ENCODE peak calls at places on chromosomes 11 and 22, in four cellular contexts. One of them, this sample, is unnamed.
A peak's percentile ranks its signal among the peaks of the same experiment; 100 is the strongest.

GRCh38 chr11:33672273-33672672 is 28.4 kb downstream of the C11orf91 start:
- DNase-seq in DND-41: no peak
- DNase-seq in GM23338: no peak
- DNase-seq in PC-9: no peak
- DNase-seq in this sample: no peak

GRCh38 chr11:74870485-74870884 is 78.4 kb downstream of the XRRA1 start:
- DNase-seq in DND-41: no peak
- DNase-seq in PC-9: no peak
- DNase-seq in GM23338: peak; percentile 78
- DNase-seq in this sample: peak; percentile 16

GRCh38 chr22:37981282-37982011 is 2.9 kb downstream of the SOX10 start:
- DNase-seq in PC-9: no peak
- DNase-seq in DND-41: no peak
- DNase-seq in GM23338: no peak
- DNase-seq in this sample: no peak

GRCh38 chr11:21323617-21324016 is 654.2 kb downstream of the NELL1 start:
- DNase-seq in DND-41: no peak
- DNase-seq in PC-9: no peak
- DNase-seq in GM23338: peak; percentile 49
- DNase-seq in this sample: no peak

GRCh38 chr11:130761560-130762220 is 154.6 kb downstream of the SNX19 start:
- DNase-seq in DND-41: no peak
- DNase-seq in PC-9: no peak
- DNase-seq in GM23338: peak; percentile 65
- DNase-seq in this sample: no peak

GRCh38 chr11:12179521-12179920 is 69.1 kb downstream of the MICAL2 start:
- DNase-seq in DND-41: no peak
- DNase-seq in PC-9: no peak
- DNase-seq in GM23338: no peak
- DNase-seq in this sample: no peak

GRCh38 chr22:35661377-35661937 is 13.2 kb downstream of the APOL6 start:
- DNase-seq in DND-41: no peak
- DNase-seq in PC-9: no peak
- DNase-seq in GM23338: no peak
- DNase-seq in this sample: peak; percentile 20

GRCh38 chr22:39900306-39901227 is at the start of gene GRAP2:
- DNase-seq in GM23338: no peak
- DNase-seq in PC-9: no peak
- DNase-seq in DND-41: peak; percentile 88
- DNase-seq in this sample: no peak

GRCh38 chr22:46996595-46997310 is 234.3 kb downstream of the TBC1D22A start:
- DNase-seq in PC-9: no peak
- DNase-seq in DND-41: no peak
- DNase-seq in GM23338: no peak
- DNase-seq in this sample: no peak

GRCh38 chr11:71305451-71306125 is 53.2 kb upstream of the SHANK2 start:
- DNase-seq in DND-41: no peak
- DNase-seq in PC-9: no peak
- DNase-seq in GM23338: no peak
- DNase-seq in this sample: no peak

GRCh38 chr11:6505577-6506240 is 8.6 kb downstream of the DNHD1 start:
- DNase-seq in PC-9: no peak
- DNase-seq in GM23338: peak; percentile 76
- DNase-seq in DND-41: peak; percentile 15
- DNase-seq in this sample: peak; percentile 78

GRCh38 chr11:35539256-35539655 is 13.8 kb upstream of the PAMR1 start:
- DNase-seq in PC-9: no peak
- DNase-seq in DND-41: no peak
- DNase-seq in GM23338: no peak
- DNase-seq in this sample: no peak

GRCh38 chr11:17687946-17688670 is 31.3 kb upstream of the MYOD1 start:
- DNase-seq in PC-9: no peak
- DNase-seq in GM23338: no peak
- DNase-seq in DND-41: no peak
- DNase-seq in this sample: no peak

DNA sequence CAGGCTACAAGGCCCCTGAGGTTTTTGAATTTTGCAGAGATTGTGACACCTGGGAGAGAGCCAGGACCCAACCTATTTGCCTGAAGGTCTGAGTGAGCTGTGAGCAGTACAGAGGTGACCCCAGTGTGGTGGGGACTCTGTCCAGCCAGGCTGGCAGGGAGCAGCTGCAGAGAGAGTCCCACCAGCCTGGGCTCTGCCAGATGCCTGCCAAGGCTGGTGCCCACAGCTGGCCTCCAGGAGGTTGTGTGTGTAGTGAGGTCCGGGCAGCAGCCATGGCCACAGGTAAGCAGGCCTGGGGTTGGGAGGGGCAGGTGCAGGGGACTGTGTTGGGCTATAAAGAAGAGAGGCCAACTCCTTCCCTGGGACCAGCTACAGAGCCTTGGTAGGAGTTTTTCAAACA is 144.8 kb downstream of the CRYBB2 start:
- DNase-seq in GM23338: no peak
- DNase-seq in DND-41: no peak
- DNase-seq in PC-9: peak; percentile 43
- DNase-seq in this sample: no peak
- H3K4me1 ChIP-seq in GM23338: peaks cover 5% of the 10 kb centered on the region
- H3K4me1 ChIP-seq in DND-41: no peaks in the 10 kb centered on the region
- H3K4me1 ChIP-seq in PC-9: no peaks in the 10 kb centered on the region
- H3K4me1 ChIP-seq in this sample: peaks cover 8% of the 10 kb centered on the region

GRCh38 chr11:46107408-46107718 is 13.9 kb downstream of the PHF21A start:
- DNase-seq in GM23338: no peak
- DNase-seq in PC-9: no peak
- DNase-seq in DND-41: no peak
- DNase-seq in this sample: no peak
- TF ChIP-seq EZH2 in GM23338: no peak
- TF ChIP-seq EZH2 in PC-9: no peak
- TF ChIP-seq EZH2 in DND-41: no peak
- TF ChIP-seq EZH2 in this sample: no peak

DNA sequence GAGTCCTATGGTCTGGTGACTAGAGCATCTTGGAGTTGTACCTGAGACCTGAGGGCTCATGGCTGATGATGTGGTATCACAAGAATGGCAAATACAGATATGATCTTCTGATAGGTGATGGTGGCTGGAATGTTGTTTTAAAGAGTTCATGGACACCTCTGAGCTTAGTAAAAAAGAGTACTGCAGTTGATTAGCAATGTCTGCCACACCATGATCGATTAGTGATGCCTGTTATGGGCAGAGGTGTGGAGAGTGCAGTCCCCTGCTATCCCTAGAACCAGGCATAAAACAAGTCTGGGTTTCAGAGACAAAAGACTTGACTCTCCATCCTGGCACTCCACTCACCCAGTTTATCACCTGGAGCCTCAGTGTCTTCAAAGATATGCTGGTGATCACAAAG is 1.4 kb upstream of the BATF2 start:
- DNase-seq in DND-41: peak; percentile 37
- DNase-seq in GM23338: peak; percentile 40
- DNase-seq in PC-9: peak; percentile 41
- DNase-seq in this sample: no peak
- H3K4me3 ChIP-seq in DND-41: no peak overlapping the region
- H3K4me3 ChIP-seq in GM23338: no peak overlapping the region
- H3K4me3 ChIP-seq in PC-9: no peak overlapping the region
- H3K4me3 ChIP-seq in this sample: no peak overlapping the region

GRCh38 chr22:19762315-19763140 is 1.9 kb downstream of the TBX1 start:
- DNase-seq in GM23338: peak; percentile 46
- DNase-seq in DND-41: no peak
- DNase-seq in PC-9: no peak
- DNase-seq in this sample: no peak

GRCh38 chr22:19760652-19761002 is at the start of gene TBX1:
- DNase-seq in PC-9: no peak
- DNase-seq in DND-41: no peak
- DNase-seq in GM23338: no peak
- DNase-seq in this sample: no peak

GRCh38 chr22:19761500-19762314 is 1.1 kb downstream of the TBX1 start:
- DNase-seq in DND-41: no peak
- DNase-seq in GM23338: peak; percentile 53
- DNase-seq in PC-9: no peak
- DNase-seq in this sample: no peak

GRCh38 chr22:19759994-19760651 is 455 bp upstream of the TBX1 start:
- DNase-seq in DND-41: no peak
- DNase-seq in PC-9: no peak
- DNase-seq in GM23338: peak; percentile 42
- DNase-seq in this sample: no peak

DNA sequence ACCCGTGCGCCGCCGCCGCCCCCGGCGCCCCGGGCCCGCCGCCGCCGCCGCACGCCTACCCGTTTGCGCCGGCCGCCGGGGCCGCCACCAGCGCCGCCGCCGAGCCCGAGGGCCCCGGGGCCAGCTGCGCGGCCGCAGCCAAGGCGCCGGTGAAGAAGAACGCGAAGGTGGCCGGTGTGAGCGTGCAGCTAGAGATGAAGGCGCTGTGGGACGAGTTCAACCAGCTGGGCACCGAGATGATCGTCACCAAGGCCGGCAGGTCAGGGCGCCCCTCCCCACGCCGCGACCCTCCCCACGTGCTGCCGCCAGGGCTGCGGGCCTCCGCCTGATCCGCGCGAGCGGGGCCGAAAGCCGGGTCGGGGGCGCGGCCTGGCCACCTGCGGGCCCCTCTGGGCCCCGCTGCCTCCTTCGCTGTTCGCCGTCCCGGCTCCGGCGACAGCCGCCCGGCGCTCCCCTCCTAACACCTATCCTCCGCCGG is 483 bp downstream of the TBX1 start:
- DNase-seq in GM23338: peak; percentile 34
- DNase-seq in PC-9: no peak
- DNase-seq in DND-41: no peak
- DNase-seq in this sample: no peak
- H3K4me1 ChIP-seq in GM23338: peaks cover 49% of the 10 kb centered on the region
- H3K4me1 ChIP-seq in PC-9: no peaks in the 10 kb centered on the region
- H3K4me1 ChIP-seq in DND-41: peaks cover 12% of the 10 kb centered on the region
- H3K4me1 ChIP-seq in this sample: peaks cover 6% of the 10 kb centered on the region

GRCh38 chr11:2885676-2886081 is at the start of gene CDKN1C:
- DNase-seq in GM23338: peak; percentile 88
- DNase-seq in DND-41: no peak
- DNase-seq in PC-9: peak; percentile 71
- DNase-seq in this sample: peak; percentile 54

GRCh38 chr11:2886191-2886894 is 768 bp upstream of the CDKN1C start:
- DNase-seq in PC-9: no peak
- DNase-seq in DND-41: no peak
- DNase-seq in GM23338: peak; percentile 65
- DNase-seq in this sample: no peak

GRCh38 chr11:2883717-2884423 is 1.7 kb downstream of the CDKN1C start:
- DNase-seq in GM23338: peak; percentile 64
- DNase-seq in PC-9: no peak
- DNase-seq in DND-41: no peak
- DNase-seq in this sample: no peak

GRCh38 chr11:2884424-2884815 is 1.2 kb downstream of the CDKN1C start:
- DNase-seq in GM23338: no peak
- DNase-seq in DND-41: no peak
- DNase-seq in PC-9: peak; percentile 43
- DNase-seq in this sample: no peak

GRCh38 chr11:2885017-2885675 is 429 bp downstream of the CDKN1C start:
- DNase-seq in PC-9: peak; percentile 60
- DNase-seq in DND-41: no peak
- DNase-seq in GM23338: peak; percentile 73
- DNase-seq in this sample: no peak
- TF ChIP-seq EZH2 in PC-9: peak; percentile 29
- TF ChIP-seq EZH2 in DND-41: no peak
- TF ChIP-seq EZH2 in GM23338: peak; percentile 43
- TF ChIP-seq EZH2 in this sample: peak; percentile 75

GRCh38 chr11:65432686-65433582 is 10.3 kb downstream of the NEAT1 start:
- DNase-seq in GM23338: peak; percentile 58
- DNase-seq in DND-41: no peak
- DNase-seq in PC-9: no peak
- DNase-seq in this sample: no peak

GRCh38 chr11:65432133-65432650 is 9.6 kb downstream of the NEAT1 start:
- DNase-seq in PC-9: no peak
- DNase-seq in DND-41: no peak
- DNase-seq in GM23338: no peak
- DNase-seq in this sample: no peak

GRCh38 chr11:65430406-65431217 is 8.0 kb downstream of the NEAT1 start:
- DNase-seq in PC-9: no peak
- DNase-seq in GM23338: no peak
- DNase-seq in DND-41: no peak
- DNase-seq in this sample: peak; percentile 42

GRCh38 chr11:65429724-65430405 is 7.3 kb downstream of the NEAT1 start:
- DNase-seq in GM23338: peak; percentile 50
- DNase-seq in PC-9: peak; percentile 56
- DNase-seq in DND-41: peak; percentile 70
- DNase-seq in this sample: peak; percentile 72

GRCh38 chr11:65431452-65432132 is 9.0 kb downstream of the NEAT1 start:
- DNase-seq in DND-41: no peak
- DNase-seq in PC-9: no peak
- DNase-seq in GM23338: no peak
- DNase-seq in this sample: peak; percentile 35
- H3K4me3 ChIP-seq in DND-41: no peak overlapping the region
- H3K4me3 ChIP-seq in PC-9: no peak overlapping the region
- H3K4me3 ChIP-seq in GM23338: no peak overlapping the region
- H3K4me3 ChIP-seq in this sample: no peak overlapping the region

DNA sequence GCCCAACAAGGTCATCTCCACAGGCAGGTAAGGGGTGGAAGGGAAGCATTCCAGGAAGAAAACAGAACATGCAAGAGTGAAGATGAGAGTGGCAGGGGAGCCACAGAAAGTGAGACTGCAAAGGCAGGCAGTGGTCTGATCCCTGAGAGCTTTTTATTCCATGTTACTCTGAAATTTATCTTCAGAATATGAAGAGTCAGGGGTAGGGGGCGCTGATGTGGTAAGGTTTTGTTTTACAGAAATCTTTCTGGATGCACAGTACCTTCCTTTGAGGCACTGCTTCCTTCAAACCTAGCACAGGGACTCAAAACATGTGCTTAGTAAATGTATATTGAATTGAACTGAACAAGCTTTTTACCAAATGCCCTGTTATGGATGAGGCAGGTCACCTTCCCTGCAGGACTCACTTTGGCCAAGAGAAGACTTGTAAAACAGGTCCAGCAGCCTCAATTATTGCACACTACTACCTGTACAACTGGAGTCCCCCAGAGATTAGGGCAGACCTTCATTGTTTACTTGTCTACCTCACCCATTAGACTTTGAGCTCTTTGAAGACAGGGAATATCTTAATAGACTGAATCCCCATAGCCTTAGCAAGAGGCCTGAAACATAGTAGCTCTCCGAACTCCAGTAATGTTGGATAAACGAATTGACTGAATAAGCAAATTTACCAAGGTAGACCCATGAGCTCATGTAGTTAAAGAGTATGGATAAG is 2.2 kb downstream of the PAK1 start:
- DNase-seq in PC-9: peak; percentile 55
- DNase-seq in DND-41: peak; percentile 36
- DNase-seq in GM23338: peak; percentile 63
- DNase-seq in this sample: no peak
- H3K4me1 ChIP-seq in PC-9: peaks cover 51% of the 10 kb centered on the region
- H3K4me1 ChIP-seq in DND-41: peaks cover 40% of the 10 kb centered on the region
- H3K4me1 ChIP-seq in GM23338: peaks cover 65% of the 10 kb centered on the region
- H3K4me1 ChIP-seq in this sample: no peaks in the 10 kb centered on the region

This sample was measured in astrocyte.